ENCODE peak calls at places on chromosomes 6 and 20, in six cellular contexts. Z is mucosa of gallbladder, X is NCI-H460, K is KG1, B is neuronal stem cell, U is germinal center. J is an unnamed sample.

GRCh38 chr6:75633045-75633444 is 31.4 kb downstream of the SENP6 start:
- DNase-seq in Z (no peak), X (no peak), K (no peak), B (no peak), U (no peak), J (no peak)

GRCh38 chr6:112651239-112651638 is 304.1 kb downstream of the RFPL4B start:
- DNase-seq in Z (no peak), X (no peak), K (no peak), B (no peak), U (no peak), J (no peak)

GRCh38 chr6:3869632-3870527 is 20.7 kb downstream of the FAM50B start:
- DNase-seq in Z (peak), X (no peak), K (no peak), B (no peak), U (no peak), J (no peak)

GRCh38 chr20:32348207-32348606 is 9.9 kb upstream of the ASXL1 start:
- DNase-seq in Z (no peak), X (no peak), K (no peak), B (no peak), U (no peak), J (no peak)

GRCh38 chr20:62697468-62697912 is 11.1 kb upstream of the NTSR1 start:
- DNase-seq in Z (no peak), X (no peak), K (no peak), B (no peak), U (no peak), J (no peak)

GRCh38 chr6:22112490-22112889 is 184.3 kb downstream of the PRL start:
- DNase-seq in Z (no peak), X (peak), K (no peak), B (no peak), U (no peak), J (no peak)

GRCh38 chr20:19078448-19079373 is 133.7 kb upstream of the SLC24A3 start:
- DNase-seq in Z (no peak), X (no peak), K (no peak), B (no peak), U (no peak), J (no peak)

GRCh38 chr6:48826318-48826595 is 636.8 kb downstream of the MMUT start:
- DNase-seq in Z (no peak), X (no peak), K (no peak), B (no peak), U (no peak), J (no peak)

GRCh38 chr6:119834418-119834817 is 484.9 kb upstream of the MAN1A1 start:
- DNase-seq in Z (no peak), X (no peak), K (no peak), B (no peak), U (no peak), J (no peak)

GRCh38 chr6:137471951-137472350 is 22.2 kb downstream of the OLIG3 start:
- DNase-seq in Z (no peak), X (no peak), K (no peak), B (no peak), U (no peak), J (no peak)